ENCODE peak calls at places on chromosomes 7 and 10, in six cellular contexts. One of them, this sample, is unnamed.

GRCh38 chr7:91266931-91267557 is 2.8 kb downstream of the FZD1 start:
- DNase-seq in fibroblast of lung: peak
- DNase-seq in testis: no peak
- DNase-seq in ovary: peak
- DNase-seq in GM23338: peak
- DNase-seq in A549: no peak
- DNase-seq in this sample: no peak

GRCh38 chr10:74282151-74282852 is 131.3 kb downstream of the ADK start:
- DNase-seq in fibroblast of lung: peak
- DNase-seq in ovary: no peak
- DNase-seq in GM23338: no peak
- DNase-seq in A549: no peak
- DNase-seq in testis: no peak
- DNase-seq in this sample: no peak

GRCh38 chr7:12291870-12292269 is 80.8 kb downstream of the TMEM106B start:
- DNase-seq in GM23338: no peak
- DNase-seq in ovary: no peak
- DNase-seq in fibroblast of lung: no peak
- DNase-seq in testis: no peak
- DNase-seq in A549: no peak
- DNase-seq in this sample: no peak

GRCh38 chr7:13850185-13850752 is 139.2 kb downstream of the ETV1 start:
- DNase-seq in GM23338: peak
- DNase-seq in testis: no peak
- DNase-seq in ovary: no peak
- DNase-seq in fibroblast of lung: peak
- DNase-seq in A549: no peak
- DNase-seq in this sample: no peak

GRCh38 chr7:110677405-110677804 is 413.5 kb upstream of the LRRN3 start:
- DNase-seq in GM23338: no peak
- DNase-seq in fibroblast of lung: no peak
- DNase-seq in testis: no peak
- DNase-seq in ovary: no peak
- DNase-seq in A549: no peak
- DNase-seq in this sample: no peak

GRCh38 chr7:151491859-151492258 is 27.8 kb downstream of the RHEB start:
- DNase-seq in ovary: no peak
- DNase-seq in A549: peak
- DNase-seq in GM23338: no peak
- DNase-seq in fibroblast of lung: peak
- DNase-seq in testis: no peak
- DNase-seq in this sample: no peak

GRCh38 chr10:95845411-95845810 is 62.4 kb upstream of the CC2D2B start:
- DNase-seq in A549: no peak
- DNase-seq in testis: no peak
- DNase-seq in ovary: no peak
- DNase-seq in GM23338: no peak
- DNase-seq in fibroblast of lung: no peak
- DNase-seq in this sample: no peak

GRCh38 chr7:111229951-111230350 is 139.0 kb downstream of the LRRN3 start:
- DNase-seq in fibroblast of lung: peak
- DNase-seq in A549: no peak
- DNase-seq in ovary: no peak
- DNase-seq in testis: no peak
- DNase-seq in GM23338: no peak
- DNase-seq in this sample: no peak

GRCh38 chr7:98879198-98879988 is 1.1 kb downstream of the TRRAP start:
- DNase-seq in A549: peak
- DNase-seq in fibroblast of lung: no peak
- DNase-seq in testis: peak
- DNase-seq in ovary: no peak
- DNase-seq in GM23338: peak
- DNase-seq in this sample: peak

GRCh38 chr10:9825491-9826018 is 1192.1 kb upstream of the CELF2 start:
- DNase-seq in GM23338: peak
- DNase-seq in A549: no peak
- DNase-seq in ovary: no peak
- DNase-seq in testis: peak
- DNase-seq in fibroblast of lung: peak
- DNase-seq in this sample: no peak

GRCh38 chr10:66833023-66833422 is 92.8 kb upstream of the LRRTM3 start:
- DNase-seq in ovary: no peak
- DNase-seq in A549: no peak
- DNase-seq in fibroblast of lung: no peak
- DNase-seq in GM23338: no peak
- DNase-seq in testis: no peak
- DNase-seq in this sample: peak

GRCh38 chr7:4962872-4963775 is 4.1 kb upstream of the MMD2 start:
- DNase-seq in A549: no peak
- DNase-seq in testis: peak
- DNase-seq in fibroblast of lung: no peak
- DNase-seq in ovary: no peak
- DNase-seq in GM23338: no peak
- DNase-seq in this sample: peak

GRCh38 chr7:140478361-140479061 is 794 bp downstream of the MKRN1 start:
- DNase-seq in A549: peak
- DNase-seq in GM23338: peak
- DNase-seq in fibroblast of lung: peak
- DNase-seq in ovary: peak
- DNase-seq in testis: peak
- DNase-seq in this sample: peak
- H3K27ac ChIP-seq in A549: peak
- H3K27ac ChIP-seq in GM23338: peak
- H3K27ac ChIP-seq in fibroblast of lung: peak
- H3K27ac ChIP-seq in ovary: peak
- H3K27ac ChIP-seq in testis: peak
- H3K27ac ChIP-seq in this sample: peak

GRCh38 chr7:141567465-141567864 is 16.3 kb downstream of the AGK start:
- DNase-seq in A549: no peak
- DNase-seq in ovary: no peak
- DNase-seq in testis: no peak
- DNase-seq in fibroblast of lung: no peak
- DNase-seq in GM23338: no peak
- DNase-seq in this sample: no peak
- H3K27ac ChIP-seq in A549: no peak
- H3K27ac ChIP-seq in ovary: no peak
- H3K27ac ChIP-seq in testis: no peak
- H3K27ac ChIP-seq in fibroblast of lung: no peak
- H3K27ac ChIP-seq in GM23338: no peak
- H3K27ac ChIP-seq in this sample: no peak

GRCh38 chr7:38507379-38507778 is 123.8 kb downstream of the AMPH start:
- DNase-seq in testis: no peak
- DNase-seq in GM23338: no peak
- DNase-seq in ovary: no peak
- DNase-seq in fibroblast of lung: peak
- DNase-seq in A549: no peak
- DNase-seq in this sample: no peak

GRCh38 chr7:38502848-38503247 is 128.3 kb downstream of the AMPH start:
- DNase-seq in ovary: no peak
- DNase-seq in A549: no peak
- DNase-seq in testis: no peak
- DNase-seq in GM23338: no peak
- DNase-seq in fibroblast of lung: no peak
- DNase-seq in this sample: no peak

GRCh38 chr7:38502289-38502688 is 128.9 kb downstream of the AMPH start:
- DNase-seq in ovary: no peak
- DNase-seq in GM23338: peak
- DNase-seq in testis: no peak
- DNase-seq in fibroblast of lung: no peak
- DNase-seq in A549: no peak
- DNase-seq in this sample: no peak

GRCh38 chr7:38506004-38506403 is 125.2 kb downstream of the AMPH start:
- DNase-seq in fibroblast of lung: peak
- DNase-seq in ovary: no peak
- DNase-seq in testis: no peak
- DNase-seq in GM23338: no peak
- DNase-seq in A549: no peak
- DNase-seq in this sample: no peak

DNA sequence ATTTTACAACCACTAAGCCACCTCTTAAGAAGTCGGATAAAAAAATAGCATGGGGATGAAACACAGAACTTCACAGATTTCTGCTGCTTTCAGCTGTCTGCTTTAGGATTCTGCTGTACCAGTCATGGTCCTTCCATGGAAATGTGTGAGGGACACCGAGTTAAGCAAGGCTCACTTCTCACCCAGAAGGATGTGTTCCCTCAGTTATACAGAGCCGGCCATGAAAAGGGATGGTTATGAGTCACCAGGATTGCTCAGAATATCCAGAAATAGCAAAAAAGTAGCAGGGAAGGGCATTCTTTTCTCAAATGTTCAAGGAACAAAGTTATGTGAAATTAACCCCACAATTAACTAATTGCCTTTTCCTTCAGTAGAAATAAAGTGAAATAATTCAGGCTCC is 124.4 kb downstream of the AMPH start:
- DNase-seq in fibroblast of lung: peak
- DNase-seq in A549: no peak
- DNase-seq in testis: no peak
- DNase-seq in GM23338: no peak
- DNase-seq in ovary: no peak
- DNase-seq in this sample: no peak
- H3K27ac ChIP-seq in fibroblast of lung: no peak
- H3K27ac ChIP-seq in A549: no peak
- H3K27ac ChIP-seq in testis: no peak
- H3K27ac ChIP-seq in GM23338: no peak
- H3K27ac ChIP-seq in ovary: no peak
- H3K27ac ChIP-seq in this sample: no peak

GRCh38 chr10:52019656-52020055 is 294.4 kb upstream of the DKK1 start:
- DNase-seq in fibroblast of lung: no peak
- DNase-seq in A549: no peak
- DNase-seq in ovary: no peak
- DNase-seq in testis: no peak
- DNase-seq in GM23338: no peak
- DNase-seq in this sample: no peak

GRCh38 chr10:52020702-52021101 is 293.4 kb upstream of the DKK1 start:
- DNase-seq in A549: no peak
- DNase-seq in GM23338: peak
- DNase-seq in ovary: no peak
- DNase-seq in testis: no peak
- DNase-seq in fibroblast of lung: no peak
- DNase-seq in this sample: no peak

GRCh38 chr10:52019078-52019644 is 294.9 kb upstream of the DKK1 start:
- DNase-seq in A549: no peak
- DNase-seq in fibroblast of lung: no peak
- DNase-seq in ovary: no peak
- DNase-seq in testis: no peak
- DNase-seq in GM23338: peak
- DNase-seq in this sample: no peak
- H3K27ac ChIP-seq in A549: no peak
- H3K27ac ChIP-seq in fibroblast of lung: no peak
- H3K27ac ChIP-seq in ovary: no peak
- H3K27ac ChIP-seq in testis: no peak
- H3K27ac ChIP-seq in GM23338: peak
- H3K27ac ChIP-seq in this sample: no peak

GRCh38 chr10:11255156-11255555 is 237.5 kb downstream of the CELF2 start:
- DNase-seq in testis: no peak
- DNase-seq in fibroblast of lung: no peak
- DNase-seq in GM23338: no peak
- DNase-seq in ovary: no peak
- DNase-seq in A549: no peak
- DNase-seq in this sample: no peak
- H3K27ac ChIP-seq in testis: no peak
- H3K27ac ChIP-seq in fibroblast of lung: no peak
- H3K27ac ChIP-seq in GM23338: no peak
- H3K27ac ChIP-seq in ovary: no peak
- H3K27ac ChIP-seq in A549: no peak
- H3K27ac ChIP-seq in this sample: no peak

DNA sequence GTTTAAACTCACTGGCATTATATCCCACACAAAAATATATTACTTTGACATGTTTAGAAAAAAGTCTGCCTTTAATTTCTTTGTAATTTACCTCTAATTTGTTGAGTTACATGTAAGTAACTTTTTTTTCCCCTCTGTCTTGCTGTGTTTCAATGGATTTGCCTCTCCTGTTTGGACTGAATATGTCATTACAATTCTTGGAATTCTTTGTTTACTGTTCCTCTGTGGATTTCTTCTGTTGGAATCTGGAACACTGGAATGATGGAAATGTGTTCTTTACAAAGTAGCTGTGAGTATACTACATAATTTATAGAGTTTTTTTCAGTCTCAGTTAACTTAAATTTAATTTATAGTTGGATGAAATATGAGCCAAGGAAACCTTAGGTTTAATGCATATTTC is 30.4 kb downstream of the SEPTIN7 start:
- DNase-seq in ovary: no peak
- DNase-seq in A549: no peak
- DNase-seq in testis: no peak
- DNase-seq in fibroblast of lung: peak
- DNase-seq in GM23338: no peak
- DNase-seq in this sample: no peak
- H3K27ac ChIP-seq in ovary: no peak
- H3K27ac ChIP-seq in A549: no peak
- H3K27ac ChIP-seq in testis: no peak
- H3K27ac ChIP-seq in fibroblast of lung: no peak
- H3K27ac ChIP-seq in GM23338: no peak
- H3K27ac ChIP-seq in this sample: no peak

GRCh38 chr7:94154182-94154581 is 150.0 kb upstream of the BET1 start:
- DNase-seq in fibroblast of lung: no peak
- DNase-seq in ovary: no peak
- DNase-seq in GM23338: no peak
- DNase-seq in A549: no peak
- DNase-seq in testis: no peak
- DNase-seq in this sample: no peak
- H3K27ac ChIP-seq in fibroblast of lung: no peak
- H3K27ac ChIP-seq in ovary: no peak
- H3K27ac ChIP-seq in GM23338: no peak
- H3K27ac ChIP-seq in A549: no peak
- H3K27ac ChIP-seq in testis: no peak
- H3K27ac ChIP-seq in this sample: no peak